ENCODE peak calls at places on chromosome 1, in eight cellular contexts. One of them, this sample, is unnamed. For H3K36me3, the result is how much of the 10 kb centered on the place peaks cover.

GRCh38 chr1:41662656-41663437 is 178.4 kb upstream of the EDN2 start:
- DNase-seq in HCT116: no peak
- DNase-seq in adrenal gland: peak
- DNase-seq in heart left ventricle: no peak
- DNase-seq in transverse colon: peak
- DNase-seq in prostate gland: peak
- DNase-seq in body of pancreas: peak
- DNase-seq in Peyer's patch: no peak
- DNase-seq in this sample: peak

GRCh38 chr1:203340112-203340804 is 10.7 kb downstream of the FMOD start:
- DNase-seq in body of pancreas: peak
- DNase-seq in heart left ventricle: no peak
- DNase-seq in HCT116: peak
- DNase-seq in Peyer's patch: peak
- DNase-seq in adrenal gland: peak
- DNase-seq in transverse colon: peak
- DNase-seq in prostate gland: peak
- DNase-seq in this sample: peak

GRCh38 chr1:59101518-59101917 is 195.4 kb upstream of the FGGY start:
- DNase-seq in prostate gland: no peak
- DNase-seq in HCT116: no peak
- DNase-seq in heart left ventricle: no peak
- DNase-seq in transverse colon: no peak
- DNase-seq in Peyer's patch: no peak
- DNase-seq in body of pancreas: no peak
- DNase-seq in adrenal gland: no peak
- DNase-seq in this sample: no peak

GRCh38 chr1:230808268-230808872 is 60.0 kb downstream of the C1orf198 start:
- DNase-seq in adrenal gland: no peak
- DNase-seq in HCT116: no peak
- DNase-seq in transverse colon: no peak
- DNase-seq in prostate gland: no peak
- DNase-seq in heart left ventricle: no peak
- DNase-seq in Peyer's patch: no peak
- DNase-seq in body of pancreas: no peak
- DNase-seq in this sample: no peak

GRCh38 chr1:11838349-11839272 is 9.0 kb downstream of the NPPA start:
- DNase-seq in transverse colon: peak
- DNase-seq in adrenal gland: peak
- DNase-seq in body of pancreas: peak
- DNase-seq in HCT116: no peak
- DNase-seq in prostate gland: peak
- DNase-seq in Peyer's patch: peak
- DNase-seq in heart left ventricle: peak
- DNase-seq in this sample: peak

GRCh38 chr1:26003756-26004155 is 5.9 kb upstream of the PAFAH2 start:
- DNase-seq in heart left ventricle: no peak
- DNase-seq in transverse colon: no peak
- DNase-seq in Peyer's patch: no peak
- DNase-seq in adrenal gland: no peak
- DNase-seq in prostate gland: no peak
- DNase-seq in body of pancreas: no peak
- DNase-seq in HCT116: no peak
- DNase-seq in this sample: no peak

GRCh38 chr1:25684216-25684965 is 67.8 kb downstream of the MAN1C1 start:
- DNase-seq in Peyer's patch: no peak
- DNase-seq in heart left ventricle: no peak
- DNase-seq in body of pancreas: no peak
- DNase-seq in transverse colon: no peak
- DNase-seq in prostate gland: no peak
- DNase-seq in HCT116: no peak
- DNase-seq in adrenal gland: no peak
- DNase-seq in this sample: no peak

GRCh38 chr1:167373398-167373797 is 144.9 kb downstream of the CD247 start:
- DNase-seq in body of pancreas: peak
- DNase-seq in heart left ventricle: no peak
- DNase-seq in Peyer's patch: no peak
- DNase-seq in transverse colon: no peak
- DNase-seq in adrenal gland: no peak
- DNase-seq in prostate gland: no peak
- DNase-seq in HCT116: no peak
- DNase-seq in this sample: no peak

GRCh38 chr1:59541161-59541560 is 244.3 kb downstream of the FGGY start:
- DNase-seq in prostate gland: no peak
- DNase-seq in HCT116: no peak
- DNase-seq in body of pancreas: no peak
- DNase-seq in heart left ventricle: no peak
- DNase-seq in transverse colon: no peak
- DNase-seq in Peyer's patch: no peak
- DNase-seq in adrenal gland: no peak
- DNase-seq in this sample: no peak

GRCh38 chr1:10170362-10170665 is 40.1 kb upstream of the KIF1B start:
- DNase-seq in transverse colon: no peak
- DNase-seq in HCT116: no peak
- DNase-seq in heart left ventricle: no peak
- DNase-seq in body of pancreas: no peak
- DNase-seq in prostate gland: no peak
- DNase-seq in adrenal gland: no peak
- DNase-seq in Peyer's patch: no peak
- DNase-seq in this sample: no peak

GRCh38 chr1:8040586-8040985 is 14.5 kb upstream of the ERRFI1 start:
- DNase-seq in transverse colon: peak
- DNase-seq in Peyer's patch: no peak
- DNase-seq in adrenal gland: peak
- DNase-seq in HCT116: peak
- DNase-seq in heart left ventricle: peak
- DNase-seq in body of pancreas: peak
- DNase-seq in prostate gland: peak
- DNase-seq in this sample: peak

GRCh38 chr1:226520640-226521355 is 27.8 kb upstream of the STUM start:
- DNase-seq in adrenal gland: no peak
- DNase-seq in prostate gland: no peak
- DNase-seq in heart left ventricle: no peak
- DNase-seq in Peyer's patch: no peak
- DNase-seq in HCT116: no peak
- DNase-seq in transverse colon: no peak
- DNase-seq in body of pancreas: no peak
- DNase-seq in this sample: no peak

GRCh38 chr1:29736582-29737188 is 500.4 kb downstream of the PTPRU start:
- DNase-seq in HCT116: no peak
- DNase-seq in transverse colon: no peak
- DNase-seq in adrenal gland: peak
- DNase-seq in body of pancreas: peak
- DNase-seq in heart left ventricle: no peak
- DNase-seq in Peyer's patch: no peak
- DNase-seq in prostate gland: no peak
- DNase-seq in this sample: no peak

GRCh38 chr1:200103961-200104583 is 76.6 kb downstream of the NR5A2 start:
- DNase-seq in HCT116: no peak
- DNase-seq in prostate gland: no peak
- DNase-seq in body of pancreas: peak
- DNase-seq in transverse colon: no peak
- DNase-seq in adrenal gland: no peak
- DNase-seq in heart left ventricle: no peak
- DNase-seq in Peyer's patch: no peak
- DNase-seq in this sample: no peak

GRCh38 chr1:159587461-159587951 is at the start of gene APCS:
- DNase-seq in transverse colon: no peak
- DNase-seq in body of pancreas: peak
- DNase-seq in HCT116: no peak
- DNase-seq in adrenal gland: no peak
- DNase-seq in heart left ventricle: no peak
- DNase-seq in Peyer's patch: no peak
- DNase-seq in prostate gland: no peak
- DNase-seq in this sample: no peak

GRCh38 chr1:42730002-42730401 is 10.0 kb downstream of the CLDN19 start:
- DNase-seq in prostate gland: no peak
- DNase-seq in transverse colon: no peak
- DNase-seq in body of pancreas: no peak
- DNase-seq in HCT116: no peak
- DNase-seq in Peyer's patch: no peak
- DNase-seq in adrenal gland: no peak
- DNase-seq in heart left ventricle: no peak
- DNase-seq in this sample: no peak

GRCh38 chr1:70221241-70222077 is at the start of gene SRSF11:
- DNase-seq in body of pancreas: peak
- DNase-seq in adrenal gland: peak
- DNase-seq in heart left ventricle: peak
- DNase-seq in transverse colon: peak
- DNase-seq in HCT116: peak
- DNase-seq in prostate gland: peak
- DNase-seq in Peyer's patch: peak
- DNase-seq in this sample: peak
- TF ChIP-seq POLR2A in body of pancreas: peak
- TF ChIP-seq POLR2A in adrenal gland: peak
- TF ChIP-seq POLR2A in heart left ventricle: no peak
- TF ChIP-seq POLR2A in transverse colon: peak
- TF ChIP-seq POLR2A in HCT116: peak
- TF ChIP-seq POLR2A in prostate gland: peak
- TF ChIP-seq POLR2A in Peyer's patch: peak
- TF ChIP-seq POLR2A in this sample: peak

DNA sequence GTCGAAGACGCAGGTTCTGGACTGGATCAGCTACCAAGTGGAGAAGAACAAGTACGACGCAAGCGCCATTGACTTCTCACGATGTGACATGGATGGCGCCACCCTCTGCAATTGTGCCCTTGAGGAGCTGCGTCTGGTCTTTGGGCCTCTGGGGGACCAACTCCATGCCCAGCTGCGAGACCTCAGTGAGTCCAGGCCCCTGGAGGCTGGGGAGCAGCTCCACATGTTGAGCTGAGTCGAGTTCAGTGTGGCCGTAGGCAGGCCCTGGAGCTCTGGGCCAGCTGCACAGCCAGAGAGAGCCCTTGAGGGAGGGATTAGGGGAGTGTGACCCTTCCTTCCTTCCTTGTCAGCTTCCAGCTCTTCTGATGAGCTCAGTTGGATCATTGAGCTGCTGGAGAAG is 1.6 kb downstream of the ELF3 start:
- DNase-seq in prostate gland: no peak
- DNase-seq in Peyer's patch: no peak
- DNase-seq in adrenal gland: no peak
- DNase-seq in HCT116: no peak
- DNase-seq in transverse colon: peak
- DNase-seq in heart left ventricle: no peak
- DNase-seq in body of pancreas: peak
- DNase-seq in this sample: no peak
- H3K36me3 ChIP-seq in prostate gland: under half
- H3K36me3 ChIP-seq in Peyer's patch: under half
- H3K36me3 ChIP-seq in adrenal gland: under half
- H3K36me3 ChIP-seq in HCT116: under half
- H3K36me3 ChIP-seq in transverse colon: under half
- H3K36me3 ChIP-seq in heart left ventricle: under half
- H3K36me3 ChIP-seq in body of pancreas: under half
- H3K36me3 ChIP-seq in this sample: under half

DNA sequence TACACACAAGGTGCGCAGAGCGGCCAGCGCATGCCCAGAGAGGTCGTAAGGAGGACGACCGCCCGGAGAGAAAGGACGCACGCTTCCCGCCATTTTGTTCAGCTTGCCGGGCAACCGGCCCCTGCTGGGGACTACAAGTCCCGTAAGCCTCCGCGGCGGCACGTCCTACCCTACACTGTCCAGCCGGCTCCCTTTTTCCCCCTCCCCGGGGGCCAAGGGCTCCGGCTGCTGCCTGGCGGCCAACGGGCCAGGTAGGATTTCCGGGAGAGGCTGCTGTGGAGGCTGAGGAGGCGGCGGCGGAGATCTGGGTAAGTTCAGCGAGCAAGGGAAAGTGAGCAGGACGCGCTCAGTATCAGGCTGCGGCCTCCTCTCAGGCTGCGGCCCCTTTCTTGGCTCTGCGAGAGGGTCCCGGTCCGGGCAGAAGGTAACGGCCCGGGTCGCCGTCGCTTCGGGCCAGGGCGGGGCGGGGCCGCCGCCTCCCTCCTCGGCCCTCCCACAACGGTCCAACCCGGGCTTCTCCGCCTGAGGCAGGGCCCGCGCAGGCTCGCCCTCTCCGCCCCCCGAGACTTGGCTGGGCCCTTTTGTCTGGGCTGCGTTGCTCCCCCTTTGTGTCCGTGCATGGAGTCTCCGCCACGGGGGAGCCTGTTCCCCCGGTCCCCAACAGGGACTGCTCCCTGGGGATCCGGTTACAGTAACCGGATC is at the start of gene PHACTR4:
- DNase-seq in adrenal gland: peak
- DNase-seq in heart left ventricle: peak
- DNase-seq in transverse colon: peak
- DNase-seq in body of pancreas: peak
- DNase-seq in Peyer's patch: peak
- DNase-seq in HCT116: peak
- DNase-seq in prostate gland: peak
- DNase-seq in this sample: peak
- TF ChIP-seq POLR2A in adrenal gland: peak
- TF ChIP-seq POLR2A in heart left ventricle: no peak
- TF ChIP-seq POLR2A in transverse colon: peak
- TF ChIP-seq POLR2A in body of pancreas: peak
- TF ChIP-seq POLR2A in Peyer's patch: peak
- TF ChIP-seq POLR2A in HCT116: peak
- TF ChIP-seq POLR2A in prostate gland: peak
- TF ChIP-seq POLR2A in this sample: peak

GRCh38 chr1:19091539-19091938 is 118.5 kb downstream of the UBR4 start:
- DNase-seq in body of pancreas: no peak
- DNase-seq in heart left ventricle: no peak
- DNase-seq in Peyer's patch: no peak
- DNase-seq in prostate gland: no peak
- DNase-seq in HCT116: no peak
- DNase-seq in adrenal gland: no peak
- DNase-seq in transverse colon: no peak
- DNase-seq in this sample: no peak

GRCh38 chr1:19088717-19089442 is 121.2 kb downstream of the UBR4 start:
- DNase-seq in transverse colon: no peak
- DNase-seq in prostate gland: no peak
- DNase-seq in adrenal gland: no peak
- DNase-seq in HCT116: no peak
- DNase-seq in heart left ventricle: no peak
- DNase-seq in body of pancreas: no peak
- DNase-seq in Peyer's patch: no peak
- DNase-seq in this sample: no peak

GRCh38 chr1:19087017-19087736 is 122.9 kb downstream of the UBR4 start:
- DNase-seq in prostate gland: peak
- DNase-seq in body of pancreas: no peak
- DNase-seq in heart left ventricle: no peak
- DNase-seq in adrenal gland: no peak
- DNase-seq in Peyer's patch: no peak
- DNase-seq in transverse colon: no peak
- DNase-seq in HCT116: no peak
- DNase-seq in this sample: no peak

GRCh38 chr1:19087737-19088594 is 122.1 kb downstream of the UBR4 start:
- DNase-seq in heart left ventricle: no peak
- DNase-seq in Peyer's patch: no peak
- DNase-seq in transverse colon: no peak
- DNase-seq in body of pancreas: no peak
- DNase-seq in adrenal gland: no peak
- DNase-seq in prostate gland: no peak
- DNase-seq in HCT116: no peak
- DNase-seq in this sample: no peak

DNA sequence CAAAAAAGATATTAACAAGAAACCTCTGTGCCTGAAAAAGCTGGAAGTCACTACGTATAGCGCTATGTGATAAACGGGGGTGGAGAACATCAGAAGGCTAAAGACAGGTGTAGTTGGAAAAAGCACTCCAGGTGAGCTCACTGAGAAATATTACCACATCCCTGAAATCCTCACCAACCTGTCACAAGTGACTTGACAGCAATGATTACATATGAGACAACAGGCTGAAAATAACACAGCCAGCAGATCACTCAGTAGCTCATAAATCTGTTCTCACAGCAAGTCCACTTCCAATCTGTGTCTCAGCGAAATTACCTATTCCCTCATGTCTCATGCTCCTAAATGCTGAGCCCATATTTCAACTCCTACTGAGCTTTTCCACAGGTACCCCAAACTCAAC is 120.5 kb downstream of the UBR4 start:
- DNase-seq in adrenal gland: no peak
- DNase-seq in HCT116: no peak
- DNase-seq in transverse colon: no peak
- DNase-seq in body of pancreas: no peak
- DNase-seq in prostate gland: no peak
- DNase-seq in heart left ventricle: no peak
- DNase-seq in Peyer's patch: no peak
- DNase-seq in this sample: no peak
- H3K36me3 ChIP-seq in adrenal gland: half or more
- H3K36me3 ChIP-seq in HCT116: half or more
- H3K36me3 ChIP-seq in transverse colon: under half
- H3K36me3 ChIP-seq in body of pancreas: under half
- H3K36me3 ChIP-seq in prostate gland: under half
- H3K36me3 ChIP-seq in heart left ventricle: half or more
- H3K36me3 ChIP-seq in Peyer's patch: under half
- H3K36me3 ChIP-seq in this sample: half or more